ENCODE peak calls at places on chromosome 15, in nine cellular contexts. F is MM.1S, X is neural progenitor cell, V is brain microvascular endothelial cell, Y is fibroblast of mammary gland, T is mammary epithelial cell, J is fibroblast of lung, D is kidney epithelial cell, O is IMR-90. N is an unnamed sample.

GRCh38 chr15:68434021-68434420 is 2.1 kb upstream of the ITGA11 start:
- DNase-seq in J (no peak), O (no peak), X (no peak), F (no peak), V (no peak), Y (no peak), D (no peak), T (no peak), N (no peak)

GRCh38 chr15:36186376-36186775 is 393.1 kb upstream of the CDIN1 start:
- DNase-seq in T (no peak), V (no peak), Y (no peak), F (no peak), D (no peak), X (no peak), O (no peak), J (no peak), N (no peak)

GRCh38 chr15:70379938-70380337 is 282.2 kb upstream of the TLE3 start:
- DNase-seq in V (no peak), X (no peak), F (no peak), Y (no peak), J (no peak), D (no peak), T (no peak), O (no peak), N (no peak)

GRCh38 chr15:79595995-79596622 is 164.0 kb downstream of the MINAR1 start:
- DNase-seq in D (peak), X (peak), F (peak), Y (peak), V (peak), J (peak), O (peak), T (peak), N (peak)

GRCh38 chr15:63514533-63514943 is 10.1 kb downstream of the USP3 start:
- DNase-seq in V (no peak), J (peak), X (no peak), D (no peak), F (no peak), Y (peak), T (peak), O (peak), N (no peak)

GRCh38 chr15:36877294-36877693 is 223.1 kb downstream of the MEIS2 start:
- DNase-seq in D (no peak), J (no peak), T (no peak), O (no peak), X (peak), V (no peak), F (no peak), Y (no peak), N (no peak)

GRCh38 chr15:84785053-84785452 is 32.1 kb upstream of the ALPK3 start:
- DNase-seq in V (no peak), O (no peak), X (no peak), T (no peak), D (no peak), F (no peak), J (no peak), Y (no peak), N (no peak)

GRCh38 chr15:70091649-70092461 is 5.9 kb downstream of the TLE3 start:
- DNase-seq in F (no peak), D (peak), J (peak), T (peak), Y (peak), O (no peak), V (no peak), X (no peak), N (no peak)

GRCh38 chr15:57312323-57313133 is 63.8 kb upstream of the CGNL1 start:
- DNase-seq in Y (no peak), O (no peak), F (no peak), J (no peak), X (no peak), V (no peak), T (no peak), D (no peak), N (no peak)

GRCh38 chr15:59062985-59063384 is 42.0 kb upstream of the CCNB2 start:
- DNase-seq in O (no peak), X (no peak), F (peak), T (no peak), V (no peak), J (no peak), D (no peak), Y (peak), N (no peak)

GRCh38 chr15:25089577-25089976 is 134.8 kb downstream of the SNRPN start:
- DNase-seq in F (no peak), J (no peak), D (no peak), T (no peak), X (no peak), O (no peak), V (no peak), Y (no peak), N (no peak)

GRCh38 chr15:101479851-101480612 is 9.5 kb downstream of the PCSK6 start:
- DNase-seq in O (no peak), D (no peak), Y (no peak), J (no peak), F (no peak), V (no peak), X (peak), T (no peak), N (no peak)

GRCh38 chr15:95958417-95958816 is 372.1 kb upstream of the NR2F2 start:
- DNase-seq in J (no peak), X (no peak), D (no peak), F (no peak), Y (no peak), O (no peak), T (no peak), V (no peak), N (no peak)

GRCh38 chr15:39153718-39154117 is 427.2 kb upstream of the THBS1 start:
- DNase-seq in F (no peak), D (no peak), T (no peak), X (no peak), J (no peak), V (no peak), O (peak), Y (peak), N (no peak)

GRCh38 chr15:55937040-55937439 is 56.4 kb downstream of the NEDD4 start:
- DNase-seq in J (peak), D (no peak), V (peak), T (no peak), X (no peak), Y (peak), F (no peak), O (peak), N (no peak)

GRCh38 chr15:38610748-38611147 is 46.1 kb upstream of the RASGRP1 start:
- DNase-seq in T (no peak), F (no peak), O (no peak), D (no peak), X (no peak), Y (no peak), V (no peak), J (no peak), N (no peak)

GRCh38 chr15:65286704-65287514 is at the start of gene PARP16:
- DNase-seq in X (peak), Y (peak), J (peak), O (peak), T (peak), D (no peak), F (peak), V (peak), N (peak)

GRCh38 chr15:92612891-92613290 is 42.7 kb downstream of the FAM174B start:
- DNase-seq in X (no peak), T (no peak), V (no peak), O (no peak), Y (no peak), J (no peak), F (no peak), D (no peak), N (no peak)

GRCh38 chr15:60903221-60903620 is 325.9 kb downstream of the RORA start:
- DNase-seq in V (no peak), T (no peak), F (no peak), D (no peak), O (no peak), X (no peak), J (no peak), Y (no peak), N (no peak)

GRCh38 chr15:70493787-70494514 is 269.4 kb downstream of the UACA start:
- DNase-seq in J (no peak), F (no peak), T (no peak), O (peak), Y (no peak), X (no peak), D (no peak), V (no peak), N (no peak)

GRCh38 chr15:58604455-58604923 is 145.0 kb downstream of the ADAM10 start:
- DNase-seq in D (no peak), J (no peak), O (no peak), T (no peak), F (no peak), Y (no peak), X (no peak), V (no peak), N (no peak)

GRCh38 chr15:25739687-25740121 is 123.4 kb downstream of the ATP10A start:
- DNase-seq in D (peak), V (peak), T (no peak), J (peak), X (peak), F (peak), O (peak), Y (peak), N (no peak)

GRCh38 chr15:36579792-36580431 is 486 bp downstream of the CDIN1 start:
- DNase-seq in V (no peak), D (no peak), Y (peak), F (peak), T (no peak), J (no peak), X (no peak), O (no peak), N (no peak)

GRCh38 chr15:64232400-64232799 is 69.6 kb upstream of the PPIB start:
- DNase-seq in V (peak), O (peak), Y (peak), J (peak), F (no peak), D (peak), X (no peak), T (peak), N (no peak)

GRCh38 chr15:54094661-54095060 is 116.4 kb downstream of the UNC13C start:
- DNase-seq in D (no peak), O (no peak), J (no peak), X (no peak), Y (no peak), T (no peak), V (no peak), F (no peak), N (no peak)

GRCh38 chr15:77738441-77739437 is 106.0 kb upstream of the LINGO1 start:
- DNase-seq in T (no peak), X (peak), Y (no peak), F (no peak), D (no peak), J (no peak), V (no peak), O (no peak), N (no peak)

GRCh38 chr15:88918738-88919137 is 5.6 kb upstream of the MFGE8 start:
- DNase-seq in D (peak), Y (peak), J (peak), O (peak), F (no peak), V (peak), X (no peak), T (peak), N (peak)

GRCh38 chr15:78850352-78850751 is 22.3 kb upstream of the MORF4L1 start:
- DNase-seq in D (no peak), Y (no peak), V (no peak), T (no peak), X (no peak), O (no peak), F (no peak), J (no peak), N (no peak)

GRCh38 chr15:79451361-79451999 is 19.3 kb downstream of the MINAR1 start:
- DNase-seq in V (no peak), F (no peak), J (no peak), O (no peak), Y (no peak), T (no peak), D (no peak), X (peak), N (no peak)

GRCh38 chr15:56733131-56734012 is at the start of gene ZNF280D:
- DNase-seq in F (peak), T (peak), Y (peak), J (peak), O (peak), V (peak), D (peak), X (no peak), N (peak)

GRCh38 chr15:77716632-77717343 is 84.1 kb upstream of the LINGO1 start:
- DNase-seq in O (no peak), J (no peak), F (no peak), T (no peak), D (no peak), V (no peak), Y (no peak), X (no peak), N (no peak)

GRCh38 chr15:77029166-77030041 is 34.5 kb downstream of the PSTPIP1 start:
- DNase-seq in V (no peak), D (no peak), O (no peak), F (no peak), Y (no peak), X (no peak), J (no peak), T (no peak), N (no peak)

GRCh38 chr15:58473720-58474119 is 41.9 kb downstream of the LIPC start:
- DNase-seq in D (peak), X (no peak), J (peak), V (peak), O (peak), Y (peak), F (no peak), T (peak), N (no peak)

GRCh38 chr15:77584201-77584600 is 48.5 kb downstream of the LINGO1 start:
- DNase-seq in D (no peak), T (no peak), O (no peak), Y (no peak), F (no peak), J (no peak), V (no peak), X (peak), N (no peak)

GRCh38 chr15:38746211-38746610 is 181.6 kb upstream of the RASGRP1 start:
- DNase-seq in J (no peak), O (no peak), X (no peak), F (no peak), Y (no peak), T (no peak), D (no peak), V (no peak), N (no peak)

GRCh38 chr15:80418892-80419537 is 14.8 kb downstream of the ARNT2 start:
- DNase-seq in J (peak), D (no peak), T (peak), Y (peak), X (peak), F (peak), V (peak), O (peak), N (peak)

GRCh38 chr15:37698679-37699078 is 235.8 kb upstream of the TMCO5A start:
- DNase-seq in J (no peak), T (peak), F (no peak), O (no peak), X (no peak), D (no peak), Y (peak), V (peak), N (no peak)

GRCh38 chr15:58260911-58261267 is 122.7 kb downstream of the AQP9 start:
- DNase-seq in F (no peak), X (no peak), O (peak), J (peak), V (no peak), T (peak), D (no peak), Y (peak), N (no peak)

GRCh38 chr15:69417581-69417980 is 3.4 kb downstream of the KIF23 start:
- DNase-seq in O (peak), T (no peak), X (no peak), D (no peak), J (no peak), V (no peak), Y (no peak), F (no peak), N (no peak)

DNA sequence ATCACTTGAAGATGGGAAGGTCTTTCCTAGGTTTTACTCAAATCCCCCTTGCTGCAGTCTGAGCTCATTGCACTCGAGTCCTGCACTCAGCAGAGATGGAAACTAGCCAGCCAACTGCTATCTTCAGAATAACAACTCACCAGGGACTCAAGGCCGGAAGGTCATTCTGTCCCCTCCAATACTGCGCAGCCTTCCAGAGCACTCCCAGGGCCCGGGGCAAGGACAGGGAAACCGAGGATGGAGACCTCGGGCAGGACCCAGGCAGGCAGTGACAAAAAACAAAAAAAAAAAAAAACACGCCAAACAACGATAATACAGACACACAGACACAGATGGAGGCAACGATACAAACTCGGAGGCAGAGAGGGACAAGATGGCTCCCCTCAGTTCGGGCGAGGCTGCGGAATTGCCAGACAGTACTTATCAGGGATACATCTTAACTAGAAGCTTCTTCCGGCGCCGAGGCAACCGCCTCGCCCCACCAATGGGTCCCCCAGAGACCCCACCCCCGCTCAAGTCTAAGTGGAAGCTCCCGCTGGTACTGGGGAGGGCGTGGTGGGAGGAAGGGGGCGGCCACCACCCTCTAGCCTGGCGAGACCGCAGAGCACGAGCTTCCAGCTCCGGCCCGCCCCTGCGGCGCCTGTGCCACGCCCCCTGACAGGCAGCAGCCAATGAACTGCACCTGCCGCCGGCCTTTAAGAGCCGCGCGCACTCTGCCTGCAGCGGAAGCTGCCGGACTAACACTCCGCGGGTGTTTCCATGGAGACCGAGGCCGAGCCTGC is 7.0 kb upstream of the MAP1A start:
- DNase-seq in X (peak), J (peak), Y (peak), D (peak), O (peak), T (peak), V (peak), F (peak), N (peak)
- TF ChIP-seq CTCF in X (peak), J (peak), Y (peak), D (peak), O (peak), T (no peak), V (peak), F (no peak), N (no peak)

GRCh38 chr15:100353469-100353868 is 11.7 kb upstream of the ADAMTS17 start:
- DNase-seq in J (no peak), T (no peak), V (no peak), F (no peak), D (no peak), X (no peak), O (no peak), Y (no peak), N (no peak)

GRCh38 chr15:100350434-100351226 is 8.9 kb upstream of the ADAMTS17 start:
- DNase-seq in Y (peak), V (peak), J (peak), X (no peak), T (peak), O (peak), D (no peak), F (peak), N (no peak)

GRCh38 chr15:100349696-100350433 is 8.1 kb upstream of the ADAMTS17 start:
- DNase-seq in Y (peak), D (peak), V (peak), J (peak), F (peak), O (peak), T (peak), X (peak), N (peak)

GRCh38 chr15:100355342-100355741 is 13.6 kb upstream of the ADAMTS17 start:
- DNase-seq in D (no peak), F (no peak), V (no peak), T (no peak), Y (no peak), X (no peak), J (no peak), O (no peak), N (no peak)
- H3K4me3 ChIP-seq in D (no peak), F (no peak), V (no peak), T (no peak), Y (no peak), X (no peak), J (no peak), O (no peak), N (no peak)

GRCh38 chr15:73984208-73984979 is 7.7 kb downstream of the STOML1 start:
- DNase-seq in Y (peak), V (no peak), X (no peak), O (no peak), F (no peak), T (no peak), J (no peak), D (no peak), N (no peak)

GRCh38 chr15:73981761-73982222 is 10.3 kb downstream of the STOML1 start:
- DNase-seq in J (no peak), X (no peak), F (no peak), O (no peak), V (no peak), D (no peak), T (peak), Y (peak), N (no peak)

GRCh38 chr15:73983773-73984172 is 8.3 kb downstream of the STOML1 start:
- DNase-seq in Y (no peak), O (no peak), T (no peak), D (no peak), F (no peak), J (no peak), V (no peak), X (no peak), N (no peak)

GRCh38 chr15:73983211-73983727 is 8.8 kb downstream of the STOML1 start:
- DNase-seq in X (no peak), F (no peak), D (no peak), V (peak), T (peak), O (peak), J (peak), Y (peak), N (no peak)

DNA sequence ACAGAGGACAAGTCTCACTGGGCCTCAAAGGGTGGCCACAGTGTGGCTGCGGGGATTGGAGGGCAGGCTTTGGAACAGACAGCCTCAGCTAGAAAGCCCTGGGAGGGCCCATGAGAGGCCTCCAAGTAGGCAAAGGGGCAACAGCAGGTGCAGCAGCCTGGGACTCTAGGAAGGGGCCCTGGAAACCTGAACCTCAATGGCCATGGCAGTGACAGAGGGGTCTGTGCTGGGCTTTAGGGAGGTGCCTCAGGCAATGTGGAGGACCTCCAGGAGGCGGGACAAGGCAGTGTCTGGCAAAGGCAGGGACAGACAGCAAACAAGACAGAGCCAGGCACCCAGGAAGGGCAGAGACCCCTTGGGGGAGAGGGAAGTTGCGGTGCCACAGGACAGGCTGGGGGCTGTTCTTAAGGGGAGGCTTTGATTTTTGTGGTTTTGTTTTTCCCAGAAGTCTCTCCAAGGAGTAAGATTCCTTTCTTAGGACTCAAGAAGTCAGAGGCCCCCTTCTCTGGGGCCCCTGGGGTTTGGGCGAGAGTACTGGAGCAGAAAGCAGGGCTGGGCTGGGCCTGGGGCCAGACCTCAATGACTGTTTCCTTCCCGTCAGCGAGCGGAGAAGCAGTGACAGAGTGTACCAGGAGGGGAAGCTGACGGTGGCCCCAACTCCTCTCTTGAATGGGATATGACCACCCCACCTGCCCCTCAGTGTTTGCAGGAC is 9.7 kb downstream of the STOML1 start:
- DNase-seq in T (peak), D (no peak), O (peak), J (peak), F (no peak), V (peak), X (no peak), Y (peak), N (no peak)
- TF ChIP-seq CTCF in T (no peak), D (no peak), O (no peak), J (no peak), F (no peak), V (no peak), X (no peak), Y (no peak), N (no peak)

GRCh38 chr15:93830221-93830765 is 401.1 kb upstream of the MCTP2 start:
- DNase-seq in O (no peak), V (no peak), J (no peak), X (no peak), Y (no peak), F (no peak), D (no peak), T (peak), N (no peak)
- H3K4me3 ChIP-seq in O (no peak), V (no peak), J (no peak), X (no peak), Y (no peak), F (no peak), D (no peak), T (no peak), N (no peak)

GRCh38 chr15:33810083-33810595 is 158.2 kb upstream of the CHRM5 start:
- DNase-seq in J (peak), X (no peak), V (no peak), Y (no peak), T (no peak), D (no peak), F (no peak), O (peak), N (no peak)
- TF ChIP-seq CTCF in J (peak), X (no peak), V (no peak), Y (no peak), T (no peak), D (no peak), F (no peak), O (peak), N (no peak)

GRCh38 chr15:41489641-41490040 is 4.0 kb upstream of the ITPKA start:
- DNase-seq in Y (no peak), V (no peak), X (no peak), T (no peak), F (no peak), D (no peak), J (no peak), O (no peak), N (no peak)
- H3K4me3 ChIP-seq in Y (no peak), V (no peak), X (no peak), T (no peak), F (no peak), D (no peak), J (no peak), O (no peak), N (no peak)

GRCh38 chr15:40932625-40933519 is 3.7 kb downstream of the DLL4 start:
- DNase-seq in D (no peak), T (no peak), F (no peak), V (no peak), J (no peak), O (no peak), Y (no peak), X (no peak), N (no peak)
- TF ChIP-seq CTCF in D (no peak), T (no peak), F (no peak), V (no peak), J (no peak), O (no peak), Y (no peak), X (no peak), N (no peak)